ENCODE peak calls at places on chromosome 19, in four cellular contexts. V is T-helper 17 cell, N is neural progenitor cell, H is mesothelial cell of epicardium. Q is an unnamed sample.

GRCh38 chr19:16375936-16376185 is 51.2 kb downstream of the KLF2 start:
- DNase-seq in V (no peak), N (no peak), H (no peak), Q (no peak)

GRCh38 chr19:47471733-47472457 is at the start of gene SLC8A2:
- DNase-seq in V (peak; percentile 54), N (peak; percentile 97), H (peak; percentile 88), Q (peak; percentile 92)

GRCh38 chr19:7226749-7227148 is 67.5 kb downstream of the INSR start:
- DNase-seq in V (no peak), N (no peak), H (no peak), Q (no peak)

GRCh38 chr19:45079911-45080469 is 930 bp downstream of the GEMIN7 start:
- DNase-seq in V (no peak), N (peak; percentile 54), H (no peak), Q (no peak)

GRCh38 chr19:17073869-17074627 is 1.2 kb downstream of the HAUS8 start:
- DNase-seq in V (no peak), N (no peak), H (no peak), Q (peak; percentile 13)

GRCh38 chr19:41537789-41538188 is 38.2 kb upstream of the CEACAM21 start:
- DNase-seq in V (no peak), N (no peak), H (no peak), Q (peak; percentile 23)

GRCh38 chr19:49676136-49676689 is 858 bp upstream of the PRMT1 start:
- DNase-seq in V (no peak), N (peak; percentile 96), H (no peak), Q (no peak)

GRCh38 chr19:8806661-8807060 is 25.4 kb downstream of the ZNF558 start:
- DNase-seq in V (no peak), N (no peak), H (no peak), Q (no peak)

GRCh38 chr19:18500820-18501219 is 21.1 kb downstream of the ELL start:
- DNase-seq in V (no peak), N (no peak), H (no peak), Q (no peak)

GRCh38 chr19:54352041-54352440 is 12.7 kb downstream of the LAIR1 start:
- DNase-seq in V (no peak), N (no peak), H (no peak), Q (no peak)

GRCh38 chr19:35882074-35882832 is 13.9 kb downstream of the APLP1 start:
- DNase-seq in V (no peak), N (peak; percentile 42), H (no peak), Q (peak; percentile 80)

GRCh38 chr19:49441210-49441959 is at the start of gene SLC17A7:
- DNase-seq in V (no peak), N (peak; percentile 86), H (no peak), Q (peak; percentile 15)

GRCh38 chr19:2491130-2491801 is 15.3 kb downstream of the GADD45B start:
- DNase-seq in V (no peak), N (no peak), H (no peak), Q (no peak)

GRCh38 chr19:43589680-43590079 is 6.3 kb downstream of the IRGQ start:
- DNase-seq in V (no peak), N (no peak), H (no peak), Q (no peak)

Q was measured in T47D.